ENCODE peak calls at places on chromosome 22, in seven cellular contexts. One of them, this sample, is unnamed.

GRCh38 chr22:40046126-40046525 is 51.4 kb downstream of the FAM83F start:
- DNase-seq in activated naive CD8-positive, alpha-beta T cell treated with anti-CD3 and anti-CD28 coated beads for 36 hours: peak; percentile 33
- DNase-seq in AG08395: no peak
- DNase-seq in C1 segment of cervical spinal cord: no peak
- DNase-seq in amniotic stem cell: no peak
- DNase-seq in NCI-H1105: no peak
- DNase-seq in RPMI7951: no peak
- DNase-seq in this sample: no peak

GRCh38 chr22:38310518-38311330 is 6.5 kb downstream of the CSNK1E start:
- DNase-seq in activated naive CD8-positive, alpha-beta T cell treated with anti-CD3 and anti-CD28 coated beads for 36 hours: no peak
- DNase-seq in AG08395: no peak
- DNase-seq in C1 segment of cervical spinal cord: no peak
- DNase-seq in amniotic stem cell: no peak
- DNase-seq in NCI-H1105: no peak
- DNase-seq in RPMI7951: peak; percentile 31
- DNase-seq in this sample: peak; percentile 80

GRCh38 chr22:46800102-46800857 is 37.8 kb downstream of the TBC1D22A start:
- DNase-seq in activated naive CD8-positive, alpha-beta T cell treated with anti-CD3 and anti-CD28 coated beads for 36 hours: no peak
- DNase-seq in AG08395: no peak
- DNase-seq in C1 segment of cervical spinal cord: no peak
- DNase-seq in amniotic stem cell: no peak
- DNase-seq in NCI-H1105: no peak
- DNase-seq in RPMI7951: no peak
- DNase-seq in this sample: peak; percentile 35

GRCh38 chr22:27991586-27992293 is 72.7 kb upstream of the PITPNB start:
- DNase-seq in activated naive CD8-positive, alpha-beta T cell treated with anti-CD3 and anti-CD28 coated beads for 36 hours: no peak
- DNase-seq in AG08395: no peak
- DNase-seq in C1 segment of cervical spinal cord: no peak
- DNase-seq in amniotic stem cell: no peak
- DNase-seq in NCI-H1105: no peak
- DNase-seq in RPMI7951: no peak
- DNase-seq in this sample: peak; percentile 62

GRCh38 chr22:26401726-26402125 is 27.3 kb upstream of the ASPHD2 start:
- DNase-seq in activated naive CD8-positive, alpha-beta T cell treated with anti-CD3 and anti-CD28 coated beads for 36 hours: no peak
- DNase-seq in AG08395: no peak
- DNase-seq in C1 segment of cervical spinal cord: no peak
- DNase-seq in amniotic stem cell: no peak
- DNase-seq in NCI-H1105: no peak
- DNase-seq in RPMI7951: peak; percentile 35
- DNase-seq in this sample: no peak

GRCh38 chr22:32354360-32355351 is 3.0 kb upstream of the RFPL3 start:
- DNase-seq in activated naive CD8-positive, alpha-beta T cell treated with anti-CD3 and anti-CD28 coated beads for 36 hours: no peak
- DNase-seq in AG08395: peak; percentile 27
- DNase-seq in C1 segment of cervical spinal cord: no peak
- DNase-seq in amniotic stem cell: no peak
- DNase-seq in NCI-H1105: no peak
- DNase-seq in RPMI7951: peak; percentile 30
- DNase-seq in this sample: no peak

GRCh38 chr22:50713571-50714056 is 24.4 kb upstream of the ACR start:
- DNase-seq in activated naive CD8-positive, alpha-beta T cell treated with anti-CD3 and anti-CD28 coated beads for 36 hours: no peak
- DNase-seq in AG08395: no peak
- DNase-seq in C1 segment of cervical spinal cord: peak; percentile 83
- DNase-seq in amniotic stem cell: no peak
- DNase-seq in NCI-H1105: no peak
- DNase-seq in RPMI7951: no peak
- DNase-seq in this sample: no peak

GRCh38 chr22:42885446-42885845 is 28.4 kb upstream of the ARFGAP3 start:
- DNase-seq in activated naive CD8-positive, alpha-beta T cell treated with anti-CD3 and anti-CD28 coated beads for 36 hours: no peak
- DNase-seq in AG08395: peak; percentile 83
- DNase-seq in C1 segment of cervical spinal cord: no peak
- DNase-seq in amniotic stem cell: no peak
- DNase-seq in NCI-H1105: no peak
- DNase-seq in RPMI7951: no peak
- DNase-seq in this sample: no peak

GRCh38 chr22:24455751-24456426 is 28.5 kb downstream of the ADORA2A start:
- DNase-seq in activated naive CD8-positive, alpha-beta T cell treated with anti-CD3 and anti-CD28 coated beads for 36 hours: no peak
- DNase-seq in AG08395: no peak
- DNase-seq in C1 segment of cervical spinal cord: no peak
- DNase-seq in amniotic stem cell: no peak
- DNase-seq in NCI-H1105: no peak
- DNase-seq in RPMI7951: no peak
- DNase-seq in this sample: no peak

This sample was measured in tibial artery.